ENCODE peak calls at places on chromosomes 12 and 14, in five cellular contexts. M is lower lobe of right lung, Z is ovary, K is fibroblast of lung, E is AG10803. I is an unnamed sample.

GRCh38 chr12:118448341-118448740 is 72.0 kb downstream of the SUDS3 start:
- DNase-seq in Z (no peak), E (no peak), M (no peak), K (no peak), I (no peak)

GRCh38 chr12:90970471-90970870 is 15.5 kb upstream of the CCER1 start:
- DNase-seq in K (peak; percentile 14), M (no peak), Z (no peak), E (no peak), I (no peak)

GRCh38 chr14:65239143-65239672 is 136.9 kb upstream of the MAX start:
- DNase-seq in Z (no peak), E (peak; percentile 95), M (no peak), K (peak; percentile 94), I (peak; percentile 64)

GRCh38 chr12:110741795-110742717 is 635 bp downstream of the PPP1CC start:
- DNase-seq in M (peak; percentile 56), Z (no peak), E (no peak), K (peak; percentile 44), I (no peak)

GRCh38 chr12:89544730-89545184 is 18.9 kb upstream of the POC1B start:
- DNase-seq in K (peak; percentile 28), M (peak; percentile 52), E (peak; percentile 33), Z (no peak), I (peak; percentile 12)

GRCh38 chr14:31788340-31788739 is 227.1 kb downstream of the NUBPL start:
- DNase-seq in K (no peak), Z (no peak), M (no peak), E (no peak), I (no peak)

GRCh38 chr12:104399750-104400612 is 56.8 kb upstream of the CHST11 start:
- DNase-seq in Z (no peak), K (no peak), E (no peak), M (no peak), I (no peak)

GRCh38 chr14:90105756-90106155 is 44.0 kb downstream of the KCNK13 start:
- DNase-seq in E (no peak), Z (peak; percentile 17), M (no peak), K (peak; percentile 11), I (no peak)

GRCh38 chr12:113413488-113413939 is 8.7 kb upstream of the SDSL start:
- DNase-seq in K (no peak), M (peak; percentile 42), E (peak; percentile 37), Z (no peak), I (no peak)

GRCh38 chr12:124236651-124237050 is 58.2 kb upstream of the RFLNA start:
- DNase-seq in E (peak; percentile 87), Z (no peak), M (no peak), K (peak; percentile 97), I (peak; percentile 73)

GRCh38 chr12:132259364-132259871 is 70.0 kb downstream of the GALNT9 start:
- DNase-seq in M (no peak), Z (no peak), E (no peak), K (no peak), I (no peak)

GRCh38 chr12:96752211-96752610 is 154.8 kb upstream of the NEDD1 start:
- DNase-seq in Z (no peak), E (no peak), M (no peak), K (no peak), I (no peak)

GRCh38 chr12:67759829-67760228 is 111.3 kb downstream of the DYRK2 start:
- DNase-seq in M (no peak), K (no peak), Z (no peak), E (no peak), I (no peak)

GRCh38 chr12:59904874-59905521 is 309.2 kb downstream of the SLC16A7 start:
- DNase-seq in Z (no peak), E (peak; percentile 96), M (no peak), K (peak; percentile 81), I (no peak)

GRCh38 chr14:34843011-34843554 is 32.1 kb downstream of the BAZ1A start:
- DNase-seq in Z (no peak), K (peak; percentile 80), M (no peak), E (peak; percentile 68), I (peak; percentile 29)

GRCh38 chr12:6294533-6295186 is 15.8 kb upstream of the PLEKHG6 start:
- DNase-seq in M (no peak), K (no peak), E (no peak), Z (no peak), I (no peak)

GRCh38 chr14:85531141-85531593 is 1.2 kb downstream of the FLRT2 start:
- DNase-seq in K (peak; percentile 70), Z (peak; percentile 77), E (peak; percentile 84), M (peak; percentile 50), I (no peak)

GRCh38 chr12:1463073-1463905 is 131.1 kb downstream of the FBXL14 start:
- DNase-seq in M (no peak), K (no peak), Z (no peak), E (peak; percentile 30), I (no peak)

GRCh38 chr14:61653507-61653906 is 41.8 kb upstream of the HIF1A start:
- DNase-seq in K (peak; percentile 73), Z (no peak), M (no peak), E (peak; percentile 75), I (no peak)

GRCh38 chr12:22042981-22043669 is 2.9 kb upstream of the CMAS start:
- DNase-seq in Z (no peak), M (no peak), K (peak; percentile 63), E (peak; percentile 58), I (no peak)

GRCh38 chr14:106622200-106622745 is 1095.9 kb downstream of the TMEM121 start:
- DNase-seq in K (no peak), E (no peak), M (no peak), Z (no peak), I (no peak)

GRCh38 chr12:65911321-65911720 is 87.0 kb downstream of the HMGA2 start:
- DNase-seq in E (peak; percentile 56), K (peak; percentile 34), Z (no peak), M (no peak), I (no peak)

GRCh38 chr14:23562822-23563472 is 4.6 kb downstream of the AP1G2 start:
- DNase-seq in K (peak; percentile 29), Z (peak; percentile 57), E (peak; percentile 62), M (no peak), I (no peak)

GRCh38 chr14:99381688-99382060 is 99.0 kb downstream of the SETD3 start:
- DNase-seq in E (no peak), Z (no peak), K (no peak), M (no peak), I (no peak)

GRCh38 chr14:60642790-60643397 is 6.4 kb downstream of the SIX1 start:
- DNase-seq in Z (no peak), E (no peak), K (no peak), M (no peak), I (no peak)

GRCh38 chr14:60640859-60641721 is 8.2 kb downstream of the SIX1 start:
- DNase-seq in E (no peak), K (no peak), Z (no peak), M (no peak), I (no peak)

GRCh38 chr14:60641722-60642269 is 7.5 kb downstream of the SIX1 start:
- DNase-seq in Z (no peak), E (no peak), K (no peak), M (no peak), I (no peak)

GRCh38 chr14:60643443-60644402 is 5.6 kb downstream of the SIX1 start:
- DNase-seq in E (peak; percentile 68), K (no peak), M (no peak), Z (no peak), I (no peak)

DNA sequence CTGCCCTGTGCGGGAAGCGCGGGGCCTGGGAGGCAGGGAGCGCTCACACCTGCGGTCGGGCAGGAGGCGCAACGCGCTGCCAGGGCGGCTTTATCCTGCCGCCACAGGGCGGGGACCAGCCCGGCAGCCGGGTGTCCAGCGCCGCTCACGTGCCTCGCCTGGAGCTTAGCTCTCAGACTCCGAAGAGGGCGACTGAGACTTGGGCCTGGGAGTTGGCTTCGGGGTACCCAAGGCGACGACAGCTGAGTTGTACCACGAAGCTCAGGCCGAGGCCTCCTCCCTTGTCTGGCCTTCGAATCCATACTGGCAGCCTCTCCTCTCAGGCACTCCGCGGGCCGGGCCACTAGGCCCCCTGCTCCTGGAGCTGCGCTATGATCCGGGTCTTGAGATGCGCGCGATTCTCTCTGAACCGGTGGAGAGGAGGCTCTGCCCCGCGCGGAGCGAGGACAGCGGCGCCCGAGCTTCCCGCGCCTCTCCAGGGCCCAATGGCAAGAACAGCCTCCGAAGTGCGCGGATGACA is 6.9 kb downstream of the SIX1 start:
- DNase-seq in K (no peak), E (no peak), Z (no peak), M (no peak), I (no peak)
- H3K4me3 ChIP-seq in K (no peak overlapping the region), E (no peak overlapping the region), Z (no peak overlapping the region), M (no peak overlapping the region), I (no peak overlapping the region)

DNA sequence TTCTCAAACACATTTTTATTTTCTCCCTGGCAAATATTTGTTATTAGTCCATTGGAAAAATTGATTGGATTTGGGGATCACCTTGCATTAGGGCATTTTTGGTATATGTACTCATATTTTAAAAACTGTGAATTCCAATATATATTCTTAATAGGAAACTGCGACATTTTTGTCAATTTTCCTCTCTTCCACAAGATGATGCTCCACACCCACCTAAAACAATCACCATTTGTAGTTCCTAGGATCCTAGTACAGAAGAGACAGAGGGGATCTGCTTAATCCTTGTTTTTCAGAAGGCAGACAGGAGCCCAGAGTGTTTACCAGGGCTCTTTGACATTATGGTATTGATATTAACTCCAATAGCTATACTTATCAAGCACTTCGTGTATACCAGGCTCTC is 22.8 kb upstream of the OASL start:
- DNase-seq in E (peak; percentile 12), Z (no peak), M (no peak), K (no peak), I (no peak)
- TF ChIP-seq CTCF in E (peak; percentile 45), Z (no peak), M (no peak), K (peak; percentile 36), I (peak; percentile 42)

DNA sequence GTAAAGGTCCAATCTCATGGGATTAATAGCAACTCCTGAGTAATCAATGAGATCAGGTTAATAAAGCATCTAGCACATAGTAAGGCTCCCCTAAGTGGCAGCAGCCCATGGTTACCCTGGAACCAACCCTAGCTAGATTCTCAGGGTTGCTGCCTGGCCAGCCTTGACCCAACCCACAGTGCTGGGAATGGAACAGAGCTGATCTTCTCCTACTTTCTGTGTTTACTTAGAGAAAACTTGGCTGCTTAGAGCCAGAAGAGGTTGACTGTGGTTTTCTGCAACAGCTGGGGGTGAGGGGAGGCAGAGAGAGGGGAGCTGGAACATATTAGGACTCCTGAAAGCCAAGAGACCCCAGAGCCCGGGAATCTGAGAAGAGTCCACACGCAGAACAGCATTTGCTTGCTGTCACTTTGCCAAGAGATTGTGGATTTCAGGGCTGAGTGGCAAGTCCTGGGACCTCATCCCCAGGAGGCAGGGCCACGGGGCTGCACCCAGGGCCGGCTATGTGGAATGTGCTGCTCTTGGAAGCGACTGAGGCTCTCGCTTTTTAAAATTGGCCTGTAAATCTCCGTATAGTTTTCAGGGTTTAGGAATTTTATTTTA is 22.2 kb upstream of the MED13L start:
- DNase-seq in Z (peak; percentile 40), K (peak; percentile 18), M (no peak), E (peak; percentile 53), I (no peak)
- H3K4me3 ChIP-seq in Z (no peak overlapping the region), K (no peak overlapping the region), M (no peak overlapping the region), E (no peak overlapping the region), I (no peak overlapping the region)

DNA sequence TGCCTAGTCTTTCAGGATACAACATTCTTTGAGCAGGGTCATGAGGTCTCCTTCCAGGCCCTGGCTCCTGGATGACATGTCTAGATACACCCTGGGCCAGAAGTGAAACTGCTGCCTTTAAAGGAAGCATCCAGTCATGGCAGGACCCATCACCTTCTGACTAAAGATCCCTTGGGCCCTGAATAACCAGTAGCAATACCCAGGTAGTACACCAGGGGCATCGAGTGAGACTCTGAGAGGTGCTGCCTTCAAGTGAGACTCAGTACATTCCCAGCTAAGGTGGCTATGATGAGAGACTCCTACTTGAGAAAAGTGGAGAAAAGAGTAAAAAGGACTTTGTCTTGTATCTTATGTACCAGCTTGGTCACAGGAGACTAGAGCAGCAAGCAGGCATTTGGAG is 23.5 kb downstream of the OR6C68 start:
- DNase-seq in M (no peak), Z (no peak), K (no peak), E (no peak), I (no peak)
- TF ChIP-seq CTCF in M (no peak), Z (no peak), K (no peak), E (no peak), I (peak; percentile 7)